ENCODE peak calls at places on chromosomes 4 and X, in five cellular contexts. A is Panc1, N is A549, W is left lung, K is PC-3. R is an unnamed sample.

GRCh38 chr4:133597252-133597651 is 448.2 kb downstream of the PCDH10 start:
- ATAC-seq in A (no peak), K (no peak), W (no peak), N (no peak), R (no peak)

GRCh38 chrX:118520858-118521206 is 25.2 kb downstream of the DOCK11 start:
- ATAC-seq in K (no peak), W (peak; percentile 34), N (no peak), A (no peak), R (no peak)

GRCh38 chrX:50814701-50815476 is 895 bp upstream of the SHROOM4 start:
- ATAC-seq in A (no peak), K (no peak), N (no peak), W (no peak), R (no peak)

GRCh38 chrX:153342762-153343558 is 9.0 kb downstream of the ZNF275 start:
- ATAC-seq in N (no peak), W (no peak), A (no peak), K (no peak), R (no peak)

GRCh38 chr4:53019485-53020382 is 157.6 kb downstream of the RASL11B start:
- ATAC-seq in N (peak; percentile 70), A (peak; percentile 56), W (peak; percentile 34), K (no peak), R (peak; percentile 60)

GRCh38 chr4:6331018-6331417 is 61.4 kb downstream of the WFS1 start:
- ATAC-seq in N (no peak), A (no peak), W (no peak), K (no peak), R (no peak)

GRCh38 chr4:168667397-168667796 is 170.5 kb downstream of the PALLD start:
- ATAC-seq in N (no peak), K (no peak), A (no peak), W (no peak), R (no peak)

GRCh38 chr4:8276358-8277240 is 7.0 kb downstream of the HTRA3 start:
- ATAC-seq in A (no peak), W (peak; percentile 60), N (no peak), K (peak; percentile 55), R (peak; percentile 6)

GRCh38 chrX:65933085-65933589 is 106.7 kb downstream of the VSIG4 start:
- ATAC-seq in N (no peak), K (peak; percentile 48), W (no peak), A (no peak), R (no peak)

GRCh38 chr4:17578482-17578891 is 1.5 kb downstream of the LAP3 start:
- ATAC-seq in K (no peak), N (no peak), A (no peak), W (peak; percentile 12), R (no peak)

GRCh38 chr4:108427946-108428345 is 192.4 kb upstream of the RPL34 start:
- ATAC-seq in K (no peak), N (no peak), W (no peak), A (no peak), R (no peak)

GRCh38 chrX:115642304-115642703 is 81.3 kb downstream of the PLS3 start:
- ATAC-seq in A (no peak), N (peak; percentile 34), W (peak; percentile 55), K (peak; percentile 24), R (no peak)

GRCh38 chr4:81882222-81882621 is 410.5 kb upstream of the RASGEF1B start:
- ATAC-seq in K (no peak), N (no peak), W (no peak), A (no peak), R (no peak)

GRCh38 chrX:107721318-107721717 is 54.3 kb downstream of the TSC22D3 start:
- ATAC-seq in A (no peak), K (no peak), W (no peak), N (no peak), R (no peak)

GRCh38 chrX:39874202-39874816 is 223.4 kb downstream of the BCOR start:
- ATAC-seq in A (no peak), W (no peak), K (peak; percentile 34), N (no peak), R (no peak)

GRCh38 chr4:1547863-1548637 is 136.1 kb downstream of the FAM53A start:
- ATAC-seq in N (no peak), K (peak; percentile 6), A (no peak), W (peak; percentile 49), R (peak; percentile 75)

GRCh38 chrX:70030242-70030823 is 19.4 kb downstream of the AWAT2 start:
- ATAC-seq in A (peak; percentile 73), K (peak; percentile 50), W (peak; percentile 88), N (peak; percentile 77), R (peak; percentile 47)

GRCh38 chr4:46953564-46953963 is 39.8 kb downstream of the GABRA4 start:
- ATAC-seq in W (no peak), K (no peak), N (no peak), A (no peak), R (no peak)

GRCh38 chr4:123265443-123265842 is 131.2 kb upstream of the SPRY1 start:
- ATAC-seq in K (peak; percentile 55), N (no peak), W (peak; percentile 77), A (no peak), R (no peak)

GRCh38 chr4:2804973-2805501 is 12.2 kb downstream of the SH3BP2 start:
- ATAC-seq in N (no peak), W (no peak), K (no peak), A (no peak), R (no peak)

GRCh38 chr4:141849367-141849766 is 213.0 kb downstream of the IL15 start:
- ATAC-seq in N (no peak), A (no peak), K (no peak), W (no peak), R (no peak)

GRCh38 chr4:35175487-35175886 is 1068.8 kb downstream of the ARAP2 start:
- ATAC-seq in N (no peak), W (no peak), A (no peak), K (no peak), R (no peak)

GRCh38 chrX:115518113-115518512 is 42.9 kb upstream of the PLS3 start:
- ATAC-seq in A (no peak), W (no peak), K (no peak), N (no peak), R (no peak)

GRCh38 chr4:59818656-59819055 is 1381.5 kb upstream of the ADGRL3 start:
- ATAC-seq in W (peak; percentile 27), N (no peak), K (peak; percentile 80), A (no peak), R (no peak)

GRCh38 chr4:129384974-129385373 is 289.0 kb downstream of the C4orf33 start:
- ATAC-seq in N (no peak), W (no peak), A (no peak), K (no peak), R (no peak)

GRCh38 chr4:1258457-1258856 is 9.5 kb upstream of the CTBP1 start:
- ATAC-seq in N (no peak), W (no peak), A (no peak), K (no peak), R (no peak)

GRCh38 chrX:40952855-40953254 is 132.4 kb upstream of the USP9X start:
- ATAC-seq in W (peak; percentile 34), K (peak; percentile 29), A (no peak), N (no peak), R (no peak)
- H3K4me3 ChIP-seq in W (peak overlapping the region; percentile 16), K (peak overlapping the region; percentile 53), A (no peak overlapping the region), N (no peak overlapping the region), R (peak overlapping the region; percentile 14)

DNA sequence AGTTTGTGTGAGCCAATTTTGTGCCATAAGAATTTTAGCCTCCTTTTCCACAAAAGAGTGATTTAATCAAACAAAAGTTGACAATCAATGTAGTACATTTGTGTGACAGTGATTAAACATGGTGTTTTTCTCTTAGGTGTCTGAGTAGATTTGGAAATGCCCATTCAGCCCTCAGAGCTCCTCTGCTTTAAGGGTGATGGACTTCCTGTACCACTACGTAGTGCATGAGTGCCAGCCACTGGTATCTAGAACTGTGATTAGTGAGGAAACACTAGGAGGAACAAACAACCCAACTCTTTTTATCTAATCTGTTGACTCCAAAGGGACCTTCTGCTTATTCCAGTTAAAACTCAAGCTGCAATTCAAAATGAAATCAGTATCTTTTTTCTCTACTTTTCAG is 151.7 kb downstream of the SNCA start:
- ATAC-seq in K (no peak), N (no peak), A (no peak), W (no peak), R (no peak)
- H3K4me1 ChIP-seq in K (no peaks in the 10 kb centered on the region), N (no peaks in the 10 kb centered on the region), A (no peaks in the 10 kb centered on the region), W (no peaks in the 10 kb centered on the region), R (no peaks in the 10 kb centered on the region)

DNA sequence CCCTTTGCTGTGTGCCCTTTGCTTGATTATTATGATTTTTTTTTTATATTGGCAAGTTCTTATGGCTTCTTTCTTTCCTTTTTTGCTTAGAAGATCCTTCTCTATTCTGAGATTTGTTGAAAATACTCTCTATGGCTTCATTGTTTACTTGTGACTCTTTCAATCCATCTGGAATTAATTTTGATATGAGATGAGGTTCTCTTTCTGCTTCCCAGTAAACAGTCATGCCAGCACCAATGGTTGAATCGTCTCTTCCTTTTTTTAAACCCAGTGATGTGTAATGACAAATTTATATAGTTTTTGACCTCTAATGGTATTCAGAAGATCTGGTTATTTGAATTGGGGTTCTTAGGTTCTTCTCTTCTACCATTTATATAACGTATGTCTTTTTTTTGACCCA is 121.8 kb downstream of the ARHGAP10 start:
- ATAC-seq in W (no peak), N (no peak), K (no peak), A (no peak), R (no peak)
- H3K27ac ChIP-seq in W (no peak overlapping the region), N (no peak overlapping the region), K (no peak overlapping the region), A (no peak overlapping the region), R (peak overlapping the region; percentile 69)

GRCh38 chr4:55346851-55347255 is 811 bp downstream of the SRD5A3 start:
- ATAC-seq in W (peak; percentile 9), K (peak; percentile 0), N (no peak), A (peak; percentile 44), R (peak; percentile 2)

GRCh38 chr4:55348436-55348835 is 2.4 kb downstream of the SRD5A3 start:
- ATAC-seq in N (no peak), A (no peak), K (peak; percentile 43), W (no peak), R (no peak)

GRCh38 chr4:55345980-55346850 is at the start of gene SRD5A3:
- ATAC-seq in N (peak; percentile 97), W (peak; percentile 99), A (peak; percentile 98), K (peak; percentile 84), R (peak; percentile 96)

GRCh38 chr4:55345054-55345453 is 988 bp upstream of the SRD5A3 start:
- ATAC-seq in W (no peak), A (no peak), K (no peak), N (no peak), R (no peak)

DNA sequence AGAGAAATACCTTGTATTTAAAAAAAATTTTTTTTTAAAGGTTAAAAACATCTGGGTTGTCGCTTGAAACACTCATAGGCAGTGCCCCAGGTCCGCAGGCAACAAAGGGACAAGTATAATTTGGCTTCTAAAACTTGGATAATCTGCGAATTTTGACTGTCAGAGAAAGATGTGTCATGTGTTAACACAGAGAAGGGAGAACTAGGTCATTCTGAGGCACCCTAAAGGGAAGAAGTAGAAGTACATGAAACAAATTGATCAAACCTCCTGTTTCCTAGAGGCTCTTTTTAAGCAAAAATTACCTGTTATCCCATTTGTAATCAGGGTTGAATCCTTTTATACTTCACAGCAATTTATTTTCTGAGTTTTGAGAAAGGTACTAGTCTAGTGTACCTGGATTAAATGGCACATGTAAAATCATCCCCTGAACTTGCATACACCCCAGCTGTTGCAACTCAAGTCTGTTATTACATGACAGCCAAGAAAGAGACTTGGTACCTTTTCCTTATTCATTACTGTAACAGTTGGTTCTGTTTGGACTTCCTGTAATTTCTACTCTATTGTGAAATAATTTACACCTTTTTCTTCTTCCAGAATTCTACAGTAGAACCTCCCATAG is 1.7 kb downstream of the SRD5A3 start:
- ATAC-seq in A (no peak), W (no peak), K (no peak), N (no peak), R (no peak)
- H3K4me3 ChIP-seq in A (no peak overlapping the region), W (no peak overlapping the region), K (peak overlapping the region; percentile 17), N (no peak overlapping the region), R (no peak overlapping the region)

R was measured in gastroesophageal sphincter.